ENCODE peak calls at places on chromosomes 7 and 10, in ten cellular contexts. U is SW480; W is posterior cingulate gyrus; G is spleen; O is endothelial cell; F is NCI-H1436; T is CD8-positive, alpha-beta T cell; E is IMR-90; H is SJSA1; A is left cardiac atrium. M is an unnamed sample.

GRCh38 chr7:127207806-127208205 is 44.9 kb downstream of the GRM8 start:
- DNase-seq in U (no peak), W (no peak), G (no peak), O (no peak), F (no peak), T (no peak), E (no peak), H (no peak), A (no peak), M (no peak)

GRCh38 chr7:12028508-12028907 is 182.6 kb upstream of the TMEM106B start:
- DNase-seq in U (no peak), W (no peak), G (no peak), O (no peak), F (no peak), T (no peak), E (peak; percentile 64), H (no peak), A (no peak), M (no peak)

GRCh38 chr10:52639652-52640051 is 132.9 kb downstream of the MBL2 start:
- DNase-seq in U (peak; percentile 79), W (no peak), G (no peak), O (no peak), F (no peak), T (no peak), E (no peak), H (no peak), A (no peak), M (no peak)

GRCh38 chr7:96321670-96322372 is at the start of gene SLC25A13:
- DNase-seq in U (peak; percentile 96), W (peak; percentile 88), G (peak; percentile 97), O (peak; percentile 94), F (peak; percentile 59), T (peak; percentile 43), E (peak; percentile 73), H (peak; percentile 86), A (peak; percentile 94), M (peak; percentile 96)

GRCh38 chr10:100043796-100044195 is 34.0 kb upstream of the DNMBP start:
- DNase-seq in U (peak; percentile 48), W (no peak), G (no peak), O (no peak), F (no peak), T (no peak), E (peak; percentile 40), H (no peak), A (peak; percentile 59), M (peak; percentile 36)

GRCh38 chr7:2644514-2645273 is 12.9 kb downstream of the TTYH3 start:
- DNase-seq in U (no peak), W (no peak), G (no peak), O (no peak), F (no peak), T (peak; percentile 18), E (no peak), H (no peak), A (peak; percentile 71), M (no peak)

GRCh38 chr10:45444022-45444421 is 70.0 kb downstream of the ALOX5 start:
- DNase-seq in U (no peak), W (no peak), G (no peak), O (no peak), F (no peak), T (no peak), E (no peak), H (no peak), A (no peak), M (no peak)

GRCh38 chr10:32943854-32944661 is 14.0 kb downstream of the ITGB1 start:
- DNase-seq in U (no peak), W (no peak), G (no peak), O (no peak), F (no peak), T (no peak), E (no peak), H (no peak), A (peak; percentile 22), M (no peak)

GRCh38 chr10:103711351-103711994 is 143.9 kb downstream of the SH3PXD2A start:
- DNase-seq in U (no peak), W (no peak), G (no peak), O (no peak), F (no peak), T (no peak), E (no peak), H (no peak), A (no peak), M (no peak)

GRCh38 chr10:117488004-117488403 is 54.5 kb upstream of the EMX2 start:
- DNase-seq in U (no peak), W (no peak), G (no peak), O (no peak), F (no peak), T (no peak), E (no peak), H (no peak), A (no peak), M (no peak)

GRCh38 chr10:97903128-97904025 is 53.7 kb downstream of the GOLGA7B start:
- DNase-seq in U (no peak), W (no peak), G (no peak), O (no peak), F (no peak), T (no peak), E (no peak), H (no peak), A (no peak), M (no peak)

GRCh38 chr10:86979977-86980448 is 11.7 kb downstream of the ADIRF start:
- DNase-seq in U (no peak), W (no peak), G (no peak), O (no peak), F (no peak), T (no peak), E (no peak), H (no peak), A (peak; percentile 72), M (peak; percentile 41)

GRCh38 chr10:29588640-29589421 is 45.9 kb downstream of the SVIL start:
- DNase-seq in U (no peak), W (no peak), G (no peak), O (no peak), F (no peak), T (no peak), E (peak; percentile 55), H (peak; percentile 33), A (no peak), M (peak; percentile 62)

GRCh38 chr10:27716521-27716920 is 29.1 kb downstream of the MKX start:
- DNase-seq in U (no peak), W (no peak), G (no peak), O (no peak), F (no peak), T (no peak), E (peak; percentile 37), H (no peak), A (no peak), M (peak; percentile 21)

GRCh38 chr10:77836299-77836820 is 90.2 kb downstream of the DLG5 start:
- DNase-seq in U (no peak), W (peak; percentile 44), G (peak; percentile 89), O (no peak), F (peak; percentile 31), T (peak; percentile 51), E (peak; percentile 22), H (no peak), A (peak; percentile 73), M (peak; percentile 65)

GRCh38 chr7:116356979-116357378 is 142.6 kb upstream of the CAV2 start:
- DNase-seq in U (no peak), W (no peak), G (no peak), O (no peak), F (no peak), T (no peak), E (peak; percentile 33), H (no peak), A (no peak), M (peak; percentile 33)

GRCh38 chr7:6536899-6537298 is 14.4 kb downstream of the GRID2IP start:
- DNase-seq in U (no peak), W (peak; percentile 34), G (no peak), O (peak; percentile 34), F (peak; percentile 50), T (no peak), E (no peak), H (no peak), A (no peak), M (no peak)

GRCh38 chr7:47046949-47047348 is 535.0 kb downstream of the TNS3 start:
- DNase-seq in U (no peak), W (no peak), G (no peak), O (no peak), F (no peak), T (no peak), E (no peak), H (no peak), A (no peak), M (no peak)

GRCh38 chr10:17257466-17258321 is 29.7 kb downstream of the VIM start:
- DNase-seq in U (peak; percentile 47), W (peak; percentile 32), G (no peak), O (peak; percentile 69), F (peak; percentile 12), T (peak; percentile 13), E (peak; percentile 78), H (peak; percentile 64), A (peak; percentile 28), M (peak; percentile 88)

GRCh38 chr10:51170518-51171245 is 96.4 kb downstream of the PRKG1 start:
- DNase-seq in U (no peak), W (no peak), G (no peak), O (no peak), F (no peak), T (no peak), E (peak; percentile 55), H (no peak), A (no peak), M (peak; percentile 68)

GRCh38 chr7:75650671-75651070 is 88.1 kb downstream of the HIP1 start:
- DNase-seq in U (no peak), W (no peak), G (peak; percentile 87), O (no peak), F (no peak), T (no peak), E (no peak), H (no peak), A (peak; percentile 78), M (no peak)

GRCh38 chr10:124534231-124534798 is 72.7 kb downstream of the LHPP start:
- DNase-seq in U (peak; percentile 10), W (peak; percentile 61), G (peak; percentile 92), O (peak; percentile 50), F (no peak), T (no peak), E (no peak), H (no peak), A (no peak), M (peak; percentile 30)

GRCh38 chr7:124480074-124480820 is 285.3 kb downstream of the GPR37 start:
- DNase-seq in U (no peak), W (no peak), G (no peak), O (no peak), F (no peak), T (no peak), E (no peak), H (no peak), A (no peak), M (no peak)

M was measured in foreskin fibroblast.